ENCODE peak calls at places on chromosomes 16 and 17, in four cellular contexts. One of them, this sample, is unnamed.

GRCh38 chr17:17783825-17784598 is 52.8 kb downstream of the SREBF1 start:
- DNase-seq in colonic mucosa: peak; percentile 50
- DNase-seq in left lung: no peak
- DNase-seq in esophagus squamous epithelium: no peak
- DNase-seq in this sample: no peak

GRCh38 chr17:56085576-56086267 is 67.6 kb upstream of the ANKFN1 start:
- DNase-seq in colonic mucosa: no peak
- DNase-seq in left lung: no peak
- DNase-seq in esophagus squamous epithelium: no peak
- DNase-seq in this sample: no peak

GRCh38 chr17:64240741-64241347 is 22.2 kb downstream of the TEX2 start:
- DNase-seq in colonic mucosa: peak; percentile 19
- DNase-seq in left lung: no peak
- DNase-seq in esophagus squamous epithelium: no peak
- DNase-seq in this sample: peak; percentile 87

GRCh38 chr17:76811028-76811427 is 57.2 kb upstream of the MGAT5B start:
- DNase-seq in colonic mucosa: no peak
- DNase-seq in left lung: no peak
- DNase-seq in esophagus squamous epithelium: no peak
- DNase-seq in this sample: no peak

GRCh38 chr17:62668091-62668804 is 40.8 kb downstream of the MRC2 start:
- DNase-seq in colonic mucosa: no peak
- DNase-seq in left lung: no peak
- DNase-seq in esophagus squamous epithelium: no peak
- DNase-seq in this sample: no peak

GRCh38 chr17:32546031-32546444 is 59.2 kb downstream of the CDK5R1 start:
- DNase-seq in colonic mucosa: no peak
- DNase-seq in left lung: no peak
- DNase-seq in esophagus squamous epithelium: no peak
- DNase-seq in this sample: no peak

GRCh38 chr17:81470944-81471803 is 41.4 kb downstream of the ACTG1 start:
- DNase-seq in colonic mucosa: no peak
- DNase-seq in left lung: no peak
- DNase-seq in esophagus squamous epithelium: no peak
- DNase-seq in this sample: no peak

GRCh38 chr16:19914877-19915276 is 30.2 kb upstream of the GPRC5B start:
- DNase-seq in colonic mucosa: no peak
- DNase-seq in left lung: no peak
- DNase-seq in esophagus squamous epithelium: no peak
- DNase-seq in this sample: no peak

GRCh38 chr16:8655184-8655717 is 19.2 kb upstream of the ABAT start:
- DNase-seq in colonic mucosa: peak; percentile 57
- DNase-seq in left lung: no peak
- DNase-seq in esophagus squamous epithelium: no peak
- DNase-seq in this sample: no peak

GRCh38 chr17:43020789-43021738 is 1.1 kb downstream of the VAT1 start:
- DNase-seq in colonic mucosa: peak; percentile 69
- DNase-seq in left lung: peak; percentile 86
- DNase-seq in esophagus squamous epithelium: no peak
- DNase-seq in this sample: peak; percentile 85

GRCh38 chr17:16521070-16521727 is 29.2 kb upstream of the LRRC75A start:
- DNase-seq in colonic mucosa: peak; percentile 84
- DNase-seq in left lung: peak; percentile 78
- DNase-seq in esophagus squamous epithelium: no peak
- DNase-seq in this sample: peak; percentile 87

GRCh38 chr16:66478733-66479511 is 51.8 kb downstream of the BEAN1 start:
- DNase-seq in colonic mucosa: peak; percentile 83
- DNase-seq in left lung: peak; percentile 80
- DNase-seq in esophagus squamous epithelium: no peak
- DNase-seq in this sample: peak; percentile 84

GRCh38 chr16:81647527-81647926 is 131.6 kb upstream of the PLCG2 start:
- DNase-seq in colonic mucosa: no peak
- DNase-seq in left lung: no peak
- DNase-seq in esophagus squamous epithelium: no peak
- DNase-seq in this sample: no peak

GRCh38 chr16:86634290-86634689 is 55.9 kb downstream of the FOXL1 start:
- DNase-seq in colonic mucosa: no peak
- DNase-seq in left lung: no peak
- DNase-seq in esophagus squamous epithelium: no peak
- DNase-seq in this sample: no peak

GRCh38 chr16:4597174-4597573 is 17.5 kb downstream of the UBALD1 start:
- DNase-seq in colonic mucosa: no peak
- DNase-seq in left lung: no peak
- DNase-seq in esophagus squamous epithelium: no peak
- DNase-seq in this sample: no peak

GRCh38 chr17:33725675-33726271 is 432.7 kb upstream of the ASIC2 start:
- DNase-seq in colonic mucosa: peak; percentile 19
- DNase-seq in left lung: no peak
- DNase-seq in esophagus squamous epithelium: no peak
- DNase-seq in this sample: no peak

GRCh38 chr17:77343031-77343866 is 202.5 kb downstream of the SEC14L1 start:
- DNase-seq in colonic mucosa: peak; percentile 14
- DNase-seq in left lung: no peak
- DNase-seq in esophagus squamous epithelium: no peak
- DNase-seq in this sample: no peak

GRCh38 chr16:48613061-48613957 is 3.3 kb upstream of the N4BP1 start:
- DNase-seq in colonic mucosa: peak; percentile 58
- DNase-seq in left lung: no peak
- DNase-seq in esophagus squamous epithelium: no peak
- DNase-seq in this sample: no peak

GRCh38 chr17:68868708-68869107 is 86.5 kb downstream of the ABCA8 start:
- DNase-seq in colonic mucosa: no peak
- DNase-seq in left lung: no peak
- DNase-seq in esophagus squamous epithelium: no peak
- DNase-seq in this sample: no peak

GRCh38 chr16:30615358-30616076 is 5.3 kb upstream of the ZNF689 start:
- DNase-seq in colonic mucosa: peak; percentile 81
- DNase-seq in left lung: peak; percentile 48
- DNase-seq in esophagus squamous epithelium: no peak
- DNase-seq in this sample: no peak

GRCh38 chr17:31549121-31549524 is 157.6 kb downstream of the RAB11FIP4 start:
- DNase-seq in colonic mucosa: no peak
- DNase-seq in left lung: no peak
- DNase-seq in esophagus squamous epithelium: no peak
- DNase-seq in this sample: no peak

GRCh38 chr17:75031972-75032895 is 14.5 kb downstream of the ATP5PD start:
- DNase-seq in colonic mucosa: peak; percentile 80
- DNase-seq in left lung: peak; percentile 71
- DNase-seq in esophagus squamous epithelium: peak; percentile 20
- DNase-seq in this sample: peak; percentile 94

GRCh38 chr17:42282478-42283080 is 5.7 kb upstream of the STAT5A start:
- DNase-seq in colonic mucosa: no peak
- DNase-seq in left lung: no peak
- DNase-seq in esophagus squamous epithelium: no peak
- DNase-seq in this sample: no peak

GRCh38 chr17:4607773-4608187 is 23.5 kb downstream of the SMTNL2 start:
- DNase-seq in colonic mucosa: peak; percentile 67
- DNase-seq in left lung: peak; percentile 83
- DNase-seq in esophagus squamous epithelium: no peak
- DNase-seq in this sample: no peak

GRCh38 chr16:83215417-83216001 is 588.7 kb downstream of the CDH13 start:
- DNase-seq in colonic mucosa: peak; percentile 62
- DNase-seq in left lung: no peak
- DNase-seq in esophagus squamous epithelium: no peak
- DNase-seq in this sample: no peak

GRCh38 chr17:39813631-39814030 is 50.5 kb downstream of the IKZF3 start:
- DNase-seq in colonic mucosa: no peak
- DNase-seq in left lung: no peak
- DNase-seq in esophagus squamous epithelium: no peak
- DNase-seq in this sample: no peak

GRCh38 chr17:66842959-66843358 is 8.0 kb downstream of the CACNG5 start:
- DNase-seq in colonic mucosa: no peak
- DNase-seq in left lung: no peak
- DNase-seq in esophagus squamous epithelium: no peak
- DNase-seq in this sample: no peak

DNA sequence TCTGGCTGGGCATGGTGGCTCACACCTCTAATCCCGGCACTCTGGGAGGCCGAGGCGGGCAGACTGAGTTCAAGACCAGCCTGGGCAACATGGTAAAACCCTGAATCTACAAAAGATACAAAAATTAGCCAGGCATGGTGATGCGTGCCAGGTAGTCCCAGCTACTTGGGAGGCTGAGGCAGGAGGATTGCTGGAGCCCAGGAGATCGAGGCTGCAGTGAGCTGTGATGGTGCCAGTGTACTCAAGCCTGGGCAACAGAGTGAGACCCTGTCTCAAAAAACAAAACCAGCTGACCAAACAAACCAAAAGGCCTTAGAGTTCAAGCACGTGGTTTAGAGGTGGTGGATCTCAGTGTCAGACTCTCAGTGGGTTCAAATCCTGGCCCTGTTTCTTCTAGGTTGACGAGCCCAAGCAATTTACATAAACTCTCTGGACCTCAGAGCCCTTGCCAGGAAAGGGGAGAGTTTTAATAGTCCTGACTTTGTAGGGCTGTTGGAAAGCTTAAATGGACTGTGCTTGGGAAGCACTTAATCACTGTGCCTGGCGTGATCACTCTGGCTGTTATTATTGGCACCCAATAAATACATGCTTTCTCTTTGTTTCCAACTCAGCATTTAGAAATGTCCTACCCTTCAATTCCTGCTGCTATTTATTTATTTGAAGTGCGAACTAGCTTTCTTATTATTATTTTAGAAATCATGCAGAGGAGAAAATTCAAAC is 44.7 kb downstream of the ABCC1 start:
- DNase-seq in colonic mucosa: no peak
- DNase-seq in left lung: no peak
- DNase-seq in esophagus squamous epithelium: no peak
- DNase-seq in this sample: peak; percentile 84
- H3K4me1 ChIP-seq in colonic mucosa: no peaks in the 10 kb centered on the region
- H3K4me1 ChIP-seq in left lung: peaks cover 55% of the 10 kb centered on the region
- H3K4me1 ChIP-seq in esophagus squamous epithelium: peaks cover 3% of the 10 kb centered on the region
- H3K4me1 ChIP-seq in this sample: peaks cover 70% of the 10 kb centered on the region

DNA sequence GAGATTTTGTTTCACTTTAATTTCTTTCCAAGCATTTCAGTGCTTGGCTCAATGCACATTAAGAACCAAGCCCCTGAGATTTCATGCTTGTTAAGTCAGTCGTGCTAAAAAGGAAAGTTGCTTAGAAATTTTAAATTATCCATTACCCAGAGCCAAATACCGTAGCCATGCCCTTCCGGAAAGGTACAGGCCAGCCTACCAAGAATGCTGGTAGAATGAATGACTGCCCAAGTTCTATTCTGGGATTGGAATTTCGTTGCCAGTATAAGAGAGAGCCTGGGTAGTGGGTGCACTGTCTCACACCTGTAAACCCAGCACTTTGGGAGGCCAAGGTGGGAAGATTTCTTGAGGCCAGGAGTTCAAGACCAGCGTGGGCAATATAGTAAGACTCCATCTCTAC is 194.0 kb downstream of the KATNIP start:
- DNase-seq in colonic mucosa: no peak
- DNase-seq in left lung: no peak
- DNase-seq in esophagus squamous epithelium: no peak
- DNase-seq in this sample: no peak
- TF ChIP-seq CTCF in colonic mucosa: no peak
- TF ChIP-seq CTCF in left lung: no peak
- TF ChIP-seq CTCF in esophagus squamous epithelium: no peak
- TF ChIP-seq CTCF in this sample: no peak

GRCh38 chr16:714558-715447 is at the start of gene METRN:
- DNase-seq in colonic mucosa: peak; percentile 92
- DNase-seq in left lung: peak; percentile 89
- DNase-seq in esophagus squamous epithelium: no peak
- DNase-seq in this sample: peak; percentile 95
- H3K4me1 ChIP-seq in colonic mucosa: peaks cover 26% of the 10 kb centered on the region
- H3K4me1 ChIP-seq in left lung: peaks cover 45% of the 10 kb centered on the region
- H3K4me1 ChIP-seq in esophagus squamous epithelium: peaks cover 23% of the 10 kb centered on the region
- H3K4me1 ChIP-seq in this sample: peaks cover 20% of the 10 kb centered on the region

DNA sequence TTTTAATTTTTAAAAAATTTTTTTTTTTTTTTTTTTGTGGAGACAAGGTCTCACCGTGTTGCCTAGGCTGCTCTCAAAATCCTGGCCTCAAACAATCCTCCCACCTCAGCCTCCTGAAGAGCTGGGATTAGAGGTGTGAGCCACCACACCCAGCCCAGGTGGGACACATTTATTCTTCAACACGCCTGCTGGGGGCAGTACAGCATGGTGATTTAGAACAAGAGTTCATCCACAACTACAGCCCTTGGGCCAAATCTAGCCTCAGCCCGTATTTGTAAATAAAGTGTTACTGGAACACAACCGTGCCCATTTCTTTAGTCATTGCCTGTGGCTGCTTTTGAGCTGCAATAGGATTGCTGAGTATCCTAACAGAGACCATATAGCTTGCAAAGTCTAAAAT is 92.8 kb downstream of the KATNIP start:
- DNase-seq in colonic mucosa: no peak
- DNase-seq in left lung: no peak
- DNase-seq in esophagus squamous epithelium: no peak
- DNase-seq in this sample: no peak
- TF ChIP-seq CTCF in colonic mucosa: no peak
- TF ChIP-seq CTCF in left lung: no peak
- TF ChIP-seq CTCF in esophagus squamous epithelium: peak; percentile 15
- TF ChIP-seq CTCF in this sample: no peak

DNA sequence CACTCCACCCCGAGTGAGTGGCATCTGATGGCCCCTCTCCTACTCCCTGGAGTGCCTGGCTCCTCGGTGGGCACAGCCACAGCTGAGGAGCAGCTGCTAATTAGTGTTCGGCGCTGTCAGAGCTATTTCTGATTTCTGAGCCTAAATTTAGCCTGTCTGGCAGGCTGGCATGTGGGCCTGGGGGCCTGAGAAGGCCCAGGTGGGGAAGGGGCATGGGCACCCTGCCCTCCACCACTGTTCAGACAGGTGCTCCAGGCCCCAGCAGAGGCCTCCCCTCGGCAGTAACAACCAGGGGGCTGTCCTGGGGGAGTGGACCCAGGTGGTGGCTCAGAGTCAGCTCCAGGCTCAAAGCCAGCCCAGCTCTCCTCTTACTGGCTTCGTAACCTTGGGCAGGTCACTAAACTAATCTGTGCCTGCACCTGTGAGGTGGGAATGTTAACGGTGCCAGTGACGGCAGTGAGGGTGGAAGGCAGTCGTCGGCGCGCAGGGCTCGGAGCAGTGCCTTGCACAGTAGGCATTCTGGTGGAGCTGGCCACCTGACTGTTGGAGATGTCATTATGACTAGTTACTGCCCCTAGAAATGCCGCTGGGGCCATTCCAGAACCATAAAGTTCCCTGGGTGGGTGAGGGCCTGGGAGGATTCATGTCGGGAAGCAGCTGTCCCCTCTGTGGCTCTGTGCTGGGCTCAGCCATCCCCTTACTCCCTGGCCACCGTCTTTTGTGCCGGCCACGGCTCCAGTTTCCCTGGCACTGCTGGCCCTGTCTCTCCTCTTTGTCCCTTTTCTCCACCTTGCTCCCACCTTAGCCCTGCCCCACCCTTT is 6.6 kb downstream of the FMNL1 start:
- DNase-seq in colonic mucosa: no peak
- DNase-seq in left lung: no peak
- DNase-seq in esophagus squamous epithelium: no peak
- DNase-seq in this sample: no peak
- H3K4me1 ChIP-seq in colonic mucosa: peaks cover 13% of the 10 kb centered on the region
- H3K4me1 ChIP-seq in left lung: peaks cover 97% of the 10 kb centered on the region
- H3K4me1 ChIP-seq in esophagus squamous epithelium: peaks cover 39% of the 10 kb centered on the region
- H3K4me1 ChIP-seq in this sample: peaks cover 2% of the 10 kb centered on the region

GRCh38 chr16:68382296-68382718 is 66.0 kb downstream of the SMPD3 start:
- DNase-seq in colonic mucosa: peak; percentile 85
- DNase-seq in left lung: no peak
- DNase-seq in esophagus squamous epithelium: no peak
- DNase-seq in this sample: no peak
- TF ChIP-seq CTCF in colonic mucosa: peak; percentile 66
- TF ChIP-seq CTCF in left lung: no peak
- TF ChIP-seq CTCF in esophagus squamous epithelium: no peak
- TF ChIP-seq CTCF in this sample: no peak

GRCh38 chr17:57551321-57552079 is 193.6 kb downstream of the CCDC182 start:
- DNase-seq in colonic mucosa: peak; percentile 32
- DNase-seq in left lung: no peak
- DNase-seq in esophagus squamous epithelium: peak; percentile 57
- DNase-seq in this sample: no peak
- H3K4me1 ChIP-seq in colonic mucosa: no peaks in the 10 kb centered on the region
- H3K4me1 ChIP-seq in left lung: peaks cover 6% of the 10 kb centered on the region
- H3K4me1 ChIP-seq in esophagus squamous epithelium: no peaks in the 10 kb centered on the region
- H3K4me1 ChIP-seq in this sample: no peaks in the 10 kb centered on the region

GRCh38 chr17:57459286-57459915 is 203.1 kb downstream of the MSI2 start:
- DNase-seq in colonic mucosa: no peak
- DNase-seq in left lung: no peak
- DNase-seq in esophagus squamous epithelium: no peak
- DNase-seq in this sample: no peak
- TF ChIP-seq CTCF in colonic mucosa: no peak
- TF ChIP-seq CTCF in left lung: no peak
- TF ChIP-seq CTCF in esophagus squamous epithelium: no peak
- TF ChIP-seq CTCF in this sample: no peak

This sample was measured in ascending aorta.